ENCODE peak calls at places on chromosomes 13 and 19, in seven cellular contexts. One of them, this sample, is unnamed.

GRCh38 chr13:112768795-112769411 is 79.1 kb downstream of the ATP11A start:
- DNase-seq in breast epithelium: no peak
- DNase-seq in WTC11: no peak
- DNase-seq in fibroblast of mammary gland: no peak
- DNase-seq in endothelial cell: no peak
- DNase-seq in heart left ventricle: peak
- DNase-seq in heart right ventricle: peak
- DNase-seq in this sample: no peak

GRCh38 chr19:31676271-31677004 is 327.2 kb upstream of the TSHZ3 start:
- DNase-seq in heart left ventricle: no peak
- DNase-seq in breast epithelium: no peak
- DNase-seq in WTC11: peak
- DNase-seq in heart right ventricle: no peak
- DNase-seq in fibroblast of mammary gland: peak
- DNase-seq in endothelial cell: peak
- DNase-seq in this sample: no peak

GRCh38 chr13:22187329-22187728 is 516.5 kb downstream of the FGF9 start:
- DNase-seq in heart right ventricle: no peak
- DNase-seq in WTC11: no peak
- DNase-seq in breast epithelium: no peak
- DNase-seq in heart left ventricle: no peak
- DNase-seq in fibroblast of mammary gland: no peak
- DNase-seq in endothelial cell: no peak
- DNase-seq in this sample: no peak

GRCh38 chr19:20238025-20238623 is 71.1 kb downstream of the ZNF486 start:
- DNase-seq in endothelial cell: peak
- DNase-seq in fibroblast of mammary gland: peak
- DNase-seq in WTC11: peak
- DNase-seq in heart right ventricle: peak
- DNase-seq in breast epithelium: peak
- DNase-seq in heart left ventricle: peak
- DNase-seq in this sample: peak

GRCh38 chr19:14473073-14473790 is 1.9 kb downstream of the PTGER1 start:
- DNase-seq in fibroblast of mammary gland: no peak
- DNase-seq in endothelial cell: no peak
- DNase-seq in heart left ventricle: no peak
- DNase-seq in heart right ventricle: no peak
- DNase-seq in breast epithelium: no peak
- DNase-seq in WTC11: peak
- DNase-seq in this sample: no peak

GRCh38 chr13:43289458-43290255 is 266.3 kb downstream of the DNAJC15 start:
- DNase-seq in heart right ventricle: no peak
- DNase-seq in heart left ventricle: no peak
- DNase-seq in fibroblast of mammary gland: peak
- DNase-seq in WTC11: no peak
- DNase-seq in breast epithelium: no peak
- DNase-seq in endothelial cell: no peak
- DNase-seq in this sample: no peak

GRCh38 chr19:35117017-35117570 is 1.5 kb downstream of the FXYD3 start:
- DNase-seq in WTC11: no peak
- DNase-seq in heart right ventricle: no peak
- DNase-seq in breast epithelium: no peak
- DNase-seq in fibroblast of mammary gland: no peak
- DNase-seq in heart left ventricle: no peak
- DNase-seq in endothelial cell: no peak
- DNase-seq in this sample: no peak

GRCh38 chr19:8208119-8208709 is 956 bp upstream of the CERS4 start:
- DNase-seq in heart left ventricle: no peak
- DNase-seq in heart right ventricle: peak
- DNase-seq in endothelial cell: no peak
- DNase-seq in fibroblast of mammary gland: no peak
- DNase-seq in WTC11: peak
- DNase-seq in breast epithelium: peak
- DNase-seq in this sample: no peak

GRCh38 chr19:48913114-48913513 is 13.0 kb downstream of the NUCB1 start:
- DNase-seq in heart left ventricle: no peak
- DNase-seq in WTC11: no peak
- DNase-seq in heart right ventricle: no peak
- DNase-seq in breast epithelium: no peak
- DNase-seq in fibroblast of mammary gland: no peak
- DNase-seq in endothelial cell: no peak
- DNase-seq in this sample: no peak

GRCh38 chr13:110685305-110685704 is 20.6 kb downstream of the CARS2 start:
- DNase-seq in breast epithelium: no peak
- DNase-seq in WTC11: no peak
- DNase-seq in endothelial cell: no peak
- DNase-seq in heart right ventricle: no peak
- DNase-seq in fibroblast of mammary gland: peak
- DNase-seq in heart left ventricle: no peak
- DNase-seq in this sample: no peak

GRCh38 chr13:30149248-30149647 is 158.1 kb downstream of the KATNAL1 start:
- DNase-seq in endothelial cell: no peak
- DNase-seq in breast epithelium: no peak
- DNase-seq in heart left ventricle: no peak
- DNase-seq in fibroblast of mammary gland: no peak
- DNase-seq in WTC11: no peak
- DNase-seq in heart right ventricle: no peak
- DNase-seq in this sample: no peak

GRCh38 chr19:39236527-39236926 is 8.3 kb downstream of the IFNL3 start:
- DNase-seq in heart left ventricle: no peak
- DNase-seq in heart right ventricle: no peak
- DNase-seq in breast epithelium: no peak
- DNase-seq in endothelial cell: no peak
- DNase-seq in WTC11: no peak
- DNase-seq in fibroblast of mammary gland: no peak
- DNase-seq in this sample: no peak

GRCh38 chr13:28136916-28137315 is 1.4 kb upstream of the PAN3 start:
- DNase-seq in WTC11: no peak
- DNase-seq in heart right ventricle: no peak
- DNase-seq in breast epithelium: no peak
- DNase-seq in heart left ventricle: no peak
- DNase-seq in endothelial cell: no peak
- DNase-seq in fibroblast of mammary gland: peak
- DNase-seq in this sample: no peak

GRCh38 chr19:34336781-34337271 is 28.2 kb upstream of the GPI start:
- DNase-seq in heart left ventricle: no peak
- DNase-seq in breast epithelium: no peak
- DNase-seq in endothelial cell: peak
- DNase-seq in WTC11: no peak
- DNase-seq in heart right ventricle: no peak
- DNase-seq in fibroblast of mammary gland: peak
- DNase-seq in this sample: no peak

GRCh38 chr19:771332-771785 is 20.4 kb downstream of the MISP start:
- DNase-seq in heart right ventricle: peak
- DNase-seq in endothelial cell: peak
- DNase-seq in breast epithelium: no peak
- DNase-seq in heart left ventricle: no peak
- DNase-seq in fibroblast of mammary gland: peak
- DNase-seq in WTC11: no peak
- DNase-seq in this sample: no peak

GRCh38 chr13:45416521-45417125 is 1.6 kb downstream of the SLC25A30 start:
- DNase-seq in heart left ventricle: no peak
- DNase-seq in fibroblast of mammary gland: no peak
- DNase-seq in heart right ventricle: no peak
- DNase-seq in breast epithelium: no peak
- DNase-seq in endothelial cell: no peak
- DNase-seq in WTC11: no peak
- DNase-seq in this sample: no peak

GRCh38 chr19:20558011-20558410 is 7.6 kb downstream of the ZNF737 start:
- DNase-seq in endothelial cell: peak
- DNase-seq in heart right ventricle: peak
- DNase-seq in heart left ventricle: no peak
- DNase-seq in breast epithelium: no peak
- DNase-seq in WTC11: peak
- DNase-seq in fibroblast of mammary gland: no peak
- DNase-seq in this sample: no peak

GRCh38 chr19:4986471-4986888 is 17.6 kb downstream of the KDM4B start:
- DNase-seq in heart left ventricle: no peak
- DNase-seq in breast epithelium: no peak
- DNase-seq in heart right ventricle: no peak
- DNase-seq in WTC11: no peak
- DNase-seq in fibroblast of mammary gland: no peak
- DNase-seq in endothelial cell: no peak
- DNase-seq in this sample: no peak

GRCh38 chr19:18135712-18136584 is 17.0 kb upstream of the PIK3R2 start:
- DNase-seq in heart right ventricle: no peak
- DNase-seq in breast epithelium: no peak
- DNase-seq in heart left ventricle: no peak
- DNase-seq in endothelial cell: no peak
- DNase-seq in fibroblast of mammary gland: no peak
- DNase-seq in WTC11: no peak
- DNase-seq in this sample: no peak

GRCh38 chr19:17910776-17911360 is 21.9 kb upstream of the CCDC124 start:
- DNase-seq in fibroblast of mammary gland: no peak
- DNase-seq in breast epithelium: no peak
- DNase-seq in WTC11: no peak
- DNase-seq in endothelial cell: no peak
- DNase-seq in heart left ventricle: no peak
- DNase-seq in heart right ventricle: no peak
- DNase-seq in this sample: no peak

GRCh38 chr13:97384366-97384765 is 49.6 kb upstream of the RAP2A start:
- DNase-seq in WTC11: no peak
- DNase-seq in heart right ventricle: no peak
- DNase-seq in fibroblast of mammary gland: no peak
- DNase-seq in heart left ventricle: no peak
- DNase-seq in breast epithelium: no peak
- DNase-seq in endothelial cell: no peak
- DNase-seq in this sample: no peak

GRCh38 chr19:42292042-42292960 is 9.6 kb upstream of the PRR19 start:
- DNase-seq in breast epithelium: no peak
- DNase-seq in WTC11: no peak
- DNase-seq in fibroblast of mammary gland: no peak
- DNase-seq in endothelial cell: no peak
- DNase-seq in heart right ventricle: no peak
- DNase-seq in heart left ventricle: no peak
- DNase-seq in this sample: no peak

GRCh38 chr19:2602391-2603181 is 99.9 kb downstream of the GNG7 start:
- DNase-seq in fibroblast of mammary gland: peak
- DNase-seq in heart left ventricle: peak
- DNase-seq in endothelial cell: no peak
- DNase-seq in breast epithelium: peak
- DNase-seq in WTC11: peak
- DNase-seq in heart right ventricle: peak
- DNase-seq in this sample: no peak

GRCh38 chr19:8654591-8655339 is 24.3 kb downstream of the NFILZ start:
- DNase-seq in heart right ventricle: peak
- DNase-seq in heart left ventricle: peak
- DNase-seq in endothelial cell: peak
- DNase-seq in WTC11: peak
- DNase-seq in breast epithelium: no peak
- DNase-seq in fibroblast of mammary gland: peak
- DNase-seq in this sample: peak

GRCh38 chr19:34430738-34431625 is 2.8 kb downstream of the UBA2 start:
- DNase-seq in heart right ventricle: no peak
- DNase-seq in WTC11: peak
- DNase-seq in fibroblast of mammary gland: peak
- DNase-seq in breast epithelium: no peak
- DNase-seq in heart left ventricle: no peak
- DNase-seq in endothelial cell: peak
- DNase-seq in this sample: no peak

GRCh38 chr19:37309834-37310575 is 60.9 kb upstream of the ZNF527 start:
- DNase-seq in heart left ventricle: no peak
- DNase-seq in endothelial cell: no peak
- DNase-seq in fibroblast of mammary gland: no peak
- DNase-seq in heart right ventricle: no peak
- DNase-seq in breast epithelium: no peak
- DNase-seq in WTC11: no peak
- DNase-seq in this sample: no peak
- TF ChIP-seq CTCF in heart left ventricle: no peak
- TF ChIP-seq CTCF in endothelial cell: no peak
- TF ChIP-seq CTCF in fibroblast of mammary gland: no peak
- TF ChIP-seq CTCF in heart right ventricle: no peak
- TF ChIP-seq CTCF in breast epithelium: no peak
- TF ChIP-seq CTCF in WTC11: peak
- TF ChIP-seq CTCF in this sample: no peak

GRCh38 chr19:57934820-57935665 is at the start of gene ZNF418:
- DNase-seq in heart right ventricle: peak
- DNase-seq in endothelial cell: peak
- DNase-seq in WTC11: peak
- DNase-seq in heart left ventricle: no peak
- DNase-seq in breast epithelium: peak
- DNase-seq in fibroblast of mammary gland: peak
- DNase-seq in this sample: peak
- TF ChIP-seq CTCF in heart right ventricle: no peak
- TF ChIP-seq CTCF in endothelial cell: no peak
- TF ChIP-seq CTCF in WTC11: no peak
- TF ChIP-seq CTCF in heart left ventricle: no peak
- TF ChIP-seq CTCF in breast epithelium: no peak
- TF ChIP-seq CTCF in fibroblast of mammary gland: no peak
- TF ChIP-seq CTCF in this sample: no peak

DNA sequence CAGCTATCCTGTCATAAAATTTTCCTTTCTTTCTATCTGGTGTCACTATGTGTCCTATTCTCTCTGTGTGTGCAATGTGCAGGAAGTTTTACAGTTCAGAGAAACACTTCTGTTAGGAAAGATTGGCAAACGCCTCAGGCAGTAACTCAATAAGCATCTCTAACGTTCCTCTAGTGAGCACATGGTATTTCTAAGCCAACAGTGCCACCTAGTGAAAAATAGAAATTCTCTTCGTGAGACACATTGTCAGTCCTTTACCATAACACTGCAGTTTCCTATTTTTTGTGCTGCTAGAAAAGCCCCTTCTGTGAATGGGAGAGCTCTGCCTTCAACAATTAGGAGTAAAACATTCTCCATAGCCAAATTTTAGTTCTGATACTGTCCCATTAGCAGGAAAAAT is 50.7 kb downstream of the ZNF723 start:
- DNase-seq in endothelial cell: no peak
- DNase-seq in heart left ventricle: no peak
- DNase-seq in breast epithelium: no peak
- DNase-seq in heart right ventricle: no peak
- DNase-seq in fibroblast of mammary gland: peak
- DNase-seq in WTC11: no peak
- DNase-seq in this sample: no peak
- TF ChIP-seq CTCF in endothelial cell: no peak
- TF ChIP-seq CTCF in heart left ventricle: peak
- TF ChIP-seq CTCF in breast epithelium: peak
- TF ChIP-seq CTCF in heart right ventricle: peak
- TF ChIP-seq CTCF in fibroblast of mammary gland: no peak
- TF ChIP-seq CTCF in WTC11: no peak
- TF ChIP-seq CTCF in this sample: no peak

GRCh38 chr19:51019544-51019925 is at the start of gene KLK10:
- DNase-seq in fibroblast of mammary gland: no peak
- DNase-seq in heart left ventricle: no peak
- DNase-seq in WTC11: no peak
- DNase-seq in heart right ventricle: no peak
- DNase-seq in endothelial cell: no peak
- DNase-seq in breast epithelium: peak
- DNase-seq in this sample: no peak

GRCh38 chr19:51018745-51019543 is 565 bp downstream of the KLK10 start:
- DNase-seq in fibroblast of mammary gland: no peak
- DNase-seq in heart left ventricle: no peak
- DNase-seq in WTC11: peak
- DNase-seq in heart right ventricle: peak
- DNase-seq in endothelial cell: peak
- DNase-seq in breast epithelium: peak
- DNase-seq in this sample: no peak

GRCh38 chr19:51015691-51016267 is 3.7 kb downstream of the KLK10 start:
- DNase-seq in endothelial cell: no peak
- DNase-seq in breast epithelium: no peak
- DNase-seq in heart left ventricle: no peak
- DNase-seq in fibroblast of mammary gland: no peak
- DNase-seq in WTC11: no peak
- DNase-seq in heart right ventricle: no peak
- DNase-seq in this sample: no peak

GRCh38 chr19:51014242-51014641 is 5.3 kb downstream of the KLK10 start:
- DNase-seq in heart left ventricle: no peak
- DNase-seq in endothelial cell: no peak
- DNase-seq in breast epithelium: no peak
- DNase-seq in WTC11: no peak
- DNase-seq in heart right ventricle: no peak
- DNase-seq in fibroblast of mammary gland: no peak
- DNase-seq in this sample: no peak

GRCh38 chr19:51016798-51017683 is 2.5 kb downstream of the KLK10 start:
- DNase-seq in endothelial cell: peak
- DNase-seq in WTC11: peak
- DNase-seq in heart left ventricle: no peak
- DNase-seq in breast epithelium: peak
- DNase-seq in heart right ventricle: peak
- DNase-seq in fibroblast of mammary gland: peak
- DNase-seq in this sample: peak
- TF ChIP-seq CTCF in endothelial cell: peak
- TF ChIP-seq CTCF in WTC11: peak
- TF ChIP-seq CTCF in heart left ventricle: peak
- TF ChIP-seq CTCF in breast epithelium: peak
- TF ChIP-seq CTCF in heart right ventricle: peak
- TF ChIP-seq CTCF in fibroblast of mammary gland: peak
- TF ChIP-seq CTCF in this sample: peak

This sample was measured in mesothelial cell of epicardium.